ENCODE peak calls at places on chromosome X, in six cellular contexts. One of them, this sample, is unnamed. For H3K4me1, the result is how much of the 10 kb centered on the place peaks cover.

GRCh38 chrX:16560173-16560572 is 89.8 kb upstream of the S100G start:
- DNase-seq in OCI-LY7: no peak
- DNase-seq in left lung: no peak
- DNase-seq in Peyer's patch: no peak
- DNase-seq in ovary: no peak
- DNase-seq in PC-3: no peak
- DNase-seq in this sample: no peak

GRCh38 chrX:154712781-154713391 is 38.0 kb downstream of the GAB3 start:
- DNase-seq in Peyer's patch: no peak
- DNase-seq in OCI-LY7: no peak
- DNase-seq in left lung: no peak
- DNase-seq in ovary: no peak
- DNase-seq in PC-3: peak
- DNase-seq in this sample: no peak

GRCh38 chrX:18946157-18946556 is 37.8 kb downstream of the PHKA2 start:
- DNase-seq in OCI-LY7: no peak
- DNase-seq in Peyer's patch: no peak
- DNase-seq in left lung: no peak
- DNase-seq in PC-3: peak
- DNase-seq in ovary: no peak
- DNase-seq in this sample: no peak

GRCh38 chrX:46502848-46503247 is 42.4 kb downstream of the ZNF674 start:
- DNase-seq in PC-3: no peak
- DNase-seq in left lung: no peak
- DNase-seq in ovary: no peak
- DNase-seq in OCI-LY7: no peak
- DNase-seq in Peyer's patch: no peak
- DNase-seq in this sample: no peak

GRCh38 chrX:86002076-86002896 is 45.1 kb downstream of the CHM start:
- DNase-seq in OCI-LY7: no peak
- DNase-seq in Peyer's patch: peak
- DNase-seq in left lung: peak
- DNase-seq in PC-3: peak
- DNase-seq in ovary: no peak
- DNase-seq in this sample: no peak

GRCh38 chrX:104166735-104167436 is 633 bp downstream of the FAM199X start:
- DNase-seq in ovary: no peak
- DNase-seq in PC-3: no peak
- DNase-seq in Peyer's patch: no peak
- DNase-seq in left lung: no peak
- DNase-seq in OCI-LY7: no peak
- DNase-seq in this sample: no peak

GRCh38 chrX:144006811-144007210 is 122.9 kb downstream of the UBE2NL start:
- DNase-seq in ovary: no peak
- DNase-seq in left lung: no peak
- DNase-seq in OCI-LY7: no peak
- DNase-seq in Peyer's patch: no peak
- DNase-seq in PC-3: peak
- DNase-seq in this sample: no peak

GRCh38 chrX:47361538-47362511 is 8.6 kb upstream of the ZNF157 start:
- DNase-seq in PC-3: peak
- DNase-seq in OCI-LY7: peak
- DNase-seq in left lung: no peak
- DNase-seq in Peyer's patch: peak
- DNase-seq in ovary: peak
- DNase-seq in this sample: peak

GRCh38 chrX:3815896-3816664 is 102.6 kb upstream of the PRKX start:
- DNase-seq in OCI-LY7: peak
- DNase-seq in Peyer's patch: peak
- DNase-seq in PC-3: peak
- DNase-seq in left lung: peak
- DNase-seq in ovary: peak
- DNase-seq in this sample: peak

GRCh38 chrX:154383359-154384283 is 4.5 kb downstream of the EMD start:
- DNase-seq in left lung: no peak
- DNase-seq in PC-3: no peak
- DNase-seq in OCI-LY7: no peak
- DNase-seq in ovary: peak
- DNase-seq in Peyer's patch: no peak
- DNase-seq in this sample: peak

GRCh38 chrX:115560978-115561604 is at the start of gene PLS3:
- DNase-seq in Peyer's patch: peak
- DNase-seq in ovary: peak
- DNase-seq in OCI-LY7: no peak
- DNase-seq in PC-3: peak
- DNase-seq in left lung: peak
- DNase-seq in this sample: peak

GRCh38 chrX:73668779-73669178 is 105.8 kb downstream of the CHIC1 start:
- DNase-seq in PC-3: no peak
- DNase-seq in left lung: no peak
- DNase-seq in OCI-LY7: no peak
- DNase-seq in ovary: peak
- DNase-seq in Peyer's patch: no peak
- DNase-seq in this sample: no peak

GRCh38 chrX:7514871-7515599 is 327.9 kb upstream of the VCX start:
- DNase-seq in OCI-LY7: no peak
- DNase-seq in ovary: no peak
- DNase-seq in left lung: no peak
- DNase-seq in PC-3: peak
- DNase-seq in Peyer's patch: no peak
- DNase-seq in this sample: no peak

GRCh38 chrX:25858273-25858880 is 279.8 kb upstream of the MAGEB18 start:
- DNase-seq in Peyer's patch: no peak
- DNase-seq in left lung: no peak
- DNase-seq in PC-3: no peak
- DNase-seq in OCI-LY7: no peak
- DNase-seq in ovary: no peak
- DNase-seq in this sample: no peak

GRCh38 chrX:50971390-50971789 is 60.9 kb downstream of the BMP15 start:
- DNase-seq in Peyer's patch: no peak
- DNase-seq in PC-3: no peak
- DNase-seq in left lung: no peak
- DNase-seq in ovary: no peak
- DNase-seq in OCI-LY7: no peak
- DNase-seq in this sample: no peak

GRCh38 chrX:131565909-131566308 is 22.0 kb downstream of the OR13H1 start:
- DNase-seq in left lung: no peak
- DNase-seq in OCI-LY7: no peak
- DNase-seq in PC-3: peak
- DNase-seq in ovary: no peak
- DNase-seq in Peyer's patch: no peak
- DNase-seq in this sample: no peak

GRCh38 chrX:68711845-68712244 is 64.4 kb downstream of the STARD8 start:
- DNase-seq in Peyer's patch: no peak
- DNase-seq in ovary: no peak
- DNase-seq in left lung: no peak
- DNase-seq in OCI-LY7: no peak
- DNase-seq in PC-3: no peak
- DNase-seq in this sample: no peak

GRCh38 chrX:16785247-16786138 is 773 bp upstream of the TXLNG start:
- DNase-seq in ovary: peak
- DNase-seq in Peyer's patch: peak
- DNase-seq in left lung: no peak
- DNase-seq in OCI-LY7: peak
- DNase-seq in PC-3: peak
- DNase-seq in this sample: no peak

GRCh38 chrX:109463729-109464128 is 18.2 kb downstream of the GUCY2F start:
- DNase-seq in left lung: no peak
- DNase-seq in Peyer's patch: no peak
- DNase-seq in ovary: no peak
- DNase-seq in PC-3: no peak
- DNase-seq in OCI-LY7: no peak
- DNase-seq in this sample: no peak

GRCh38 chrX:130028196-130028595 is 45.8 kb downstream of the BCORL1 start:
- DNase-seq in OCI-LY7: peak
- DNase-seq in ovary: no peak
- DNase-seq in Peyer's patch: peak
- DNase-seq in left lung: peak
- DNase-seq in PC-3: peak
- DNase-seq in this sample: no peak

GRCh38 chrX:72270316-72270866 is 6.7 kb downstream of the RPS4X start:
- DNase-seq in PC-3: peak
- DNase-seq in ovary: no peak
- DNase-seq in Peyer's patch: no peak
- DNase-seq in OCI-LY7: no peak
- DNase-seq in left lung: no peak
- DNase-seq in this sample: no peak

GRCh38 chrX:72268601-72269365 is 8.3 kb downstream of the RPS4X start:
- DNase-seq in ovary: no peak
- DNase-seq in Peyer's patch: no peak
- DNase-seq in OCI-LY7: no peak
- DNase-seq in left lung: no peak
- DNase-seq in PC-3: no peak
- DNase-seq in this sample: no peak

GRCh38 chrX:72271812-72272211 is 5.2 kb downstream of the RPS4X start:
- DNase-seq in PC-3: no peak
- DNase-seq in OCI-LY7: no peak
- DNase-seq in Peyer's patch: no peak
- DNase-seq in left lung: no peak
- DNase-seq in ovary: no peak
- DNase-seq in this sample: no peak

GRCh38 chrX:72271091-72271490 is 6.0 kb downstream of the RPS4X start:
- DNase-seq in PC-3: no peak
- DNase-seq in left lung: no peak
- DNase-seq in OCI-LY7: no peak
- DNase-seq in Peyer's patch: no peak
- DNase-seq in ovary: no peak
- DNase-seq in this sample: no peak

GRCh38 chrX:72269671-72270251 is 7.3 kb downstream of the RPS4X start:
- DNase-seq in OCI-LY7: no peak
- DNase-seq in Peyer's patch: no peak
- DNase-seq in left lung: no peak
- DNase-seq in ovary: no peak
- DNase-seq in PC-3: peak
- DNase-seq in this sample: no peak
- H3K4me1 ChIP-seq in OCI-LY7: under half
- H3K4me1 ChIP-seq in Peyer's patch: under half
- H3K4me1 ChIP-seq in left lung: under half
- H3K4me1 ChIP-seq in ovary: under half
- H3K4me1 ChIP-seq in PC-3: half or more
- H3K4me1 ChIP-seq in this sample: under half

DNA sequence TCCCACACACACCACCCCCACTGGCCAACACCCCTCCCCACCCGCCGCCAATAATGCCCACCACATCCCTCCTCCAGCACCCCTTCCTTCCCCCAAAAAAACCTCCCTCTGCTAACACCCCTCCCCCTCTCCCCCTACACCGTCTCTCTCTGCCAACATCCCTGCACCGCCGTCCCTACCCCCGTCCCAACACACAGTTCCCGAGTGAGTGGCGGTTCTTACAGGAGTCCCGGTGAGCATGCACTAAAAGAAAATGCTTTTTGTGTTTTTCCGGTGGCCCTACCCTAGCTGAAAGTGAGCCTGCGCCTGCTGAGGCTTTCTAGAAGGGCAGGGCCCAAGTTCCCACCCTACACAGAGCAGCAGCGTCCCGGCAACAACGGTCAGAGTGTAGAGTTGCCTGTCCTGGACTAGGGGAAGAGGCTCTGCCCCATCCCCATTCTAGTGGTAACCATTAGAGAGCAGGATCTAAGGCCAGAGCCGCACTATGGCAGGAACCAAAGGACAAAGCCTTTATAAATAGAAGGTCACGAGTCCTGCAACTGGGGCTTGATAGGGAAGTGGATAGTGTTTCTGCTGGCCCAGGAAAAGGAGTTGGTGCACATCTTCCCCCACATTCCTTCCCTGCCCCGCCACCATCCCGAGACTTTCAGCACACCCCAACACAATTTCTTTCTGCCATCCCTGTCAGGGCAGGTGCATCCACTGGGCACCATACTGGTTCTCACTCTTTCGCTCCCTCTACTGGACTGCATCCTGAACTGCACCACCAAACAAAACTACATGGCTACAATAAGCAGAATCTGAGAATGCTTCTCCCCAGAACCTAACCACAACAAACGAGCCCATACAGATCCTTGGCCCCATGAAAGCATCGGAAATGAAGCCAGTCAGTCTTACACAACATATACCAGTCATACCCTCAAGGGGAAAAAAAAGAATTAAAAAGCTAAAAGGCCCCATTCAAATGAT is 78.1 kb upstream of the PAGE3 start:
- DNase-seq in PC-3: peak
- DNase-seq in Peyer's patch: peak
- DNase-seq in left lung: no peak
- DNase-seq in OCI-LY7: peak
- DNase-seq in ovary: no peak
- DNase-seq in this sample: no peak
- TF ChIP-seq CTCF in PC-3: peak
- TF ChIP-seq CTCF in Peyer's patch: no peak
- TF ChIP-seq CTCF in left lung: peak
- TF ChIP-seq CTCF in OCI-LY7: peak
- TF ChIP-seq CTCF in ovary: no peak
- TF ChIP-seq CTCF in this sample: peak

DNA sequence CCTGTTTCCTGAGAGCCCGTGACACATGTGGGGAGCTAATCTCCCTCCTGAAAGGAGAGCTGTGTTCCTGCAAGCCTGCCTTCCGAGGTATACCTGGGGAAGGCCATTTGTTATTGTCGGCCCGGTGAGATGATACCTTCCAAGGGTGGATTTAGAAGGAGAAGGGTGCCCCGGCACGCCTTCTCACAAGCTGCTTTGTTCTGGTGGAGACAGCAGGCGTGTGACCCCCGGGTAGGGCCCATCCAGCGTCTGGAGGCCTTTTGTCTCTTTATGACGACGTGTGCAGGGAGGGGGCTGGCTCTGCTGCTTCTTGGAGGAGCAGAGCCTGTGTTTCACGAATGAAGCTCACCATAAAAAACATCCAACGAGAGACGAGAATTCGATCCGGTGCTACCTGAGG is 45.3 kb downstream of the SHOX start:
- DNase-seq in PC-3: no peak
- DNase-seq in Peyer's patch: no peak
- DNase-seq in ovary: no peak
- DNase-seq in left lung: no peak
- DNase-seq in OCI-LY7: no peak
- DNase-seq in this sample: no peak
- H3K4me3 ChIP-seq in PC-3: no peak
- H3K4me3 ChIP-seq in Peyer's patch: no peak
- H3K4me3 ChIP-seq in ovary: no peak
- H3K4me3 ChIP-seq in left lung: no peak
- H3K4me3 ChIP-seq in OCI-LY7: no peak
- H3K4me3 ChIP-seq in this sample: no peak

GRCh38 chrX:5998901-5999300 is 229.8 kb downstream of the NLGN4X start:
- DNase-seq in Peyer's patch: no peak
- DNase-seq in left lung: no peak
- DNase-seq in OCI-LY7: no peak
- DNase-seq in PC-3: no peak
- DNase-seq in ovary: no peak
- DNase-seq in this sample: no peak
- H3K4me1 ChIP-seq in Peyer's patch: under half
- H3K4me1 ChIP-seq in left lung: under half
- H3K4me1 ChIP-seq in OCI-LY7: under half
- H3K4me1 ChIP-seq in PC-3: under half
- H3K4me1 ChIP-seq in ovary: under half
- H3K4me1 ChIP-seq in this sample: under half

This sample was measured in suprapubic skin.